ENCODE peak calls at places on chromosomes 2 and 18, in four cellular contexts. One of them, this sample, is unnamed.

GRCh38 chr18:39215920-39216319 is 1650.3 kb upstream of the CELF4 start:
- DNase-seq in A549: no peak
- DNase-seq in astrocyte of the spinal cord: no peak
- DNase-seq in GM23248: no peak
- DNase-seq in this sample: no peak

GRCh38 chr2:201257941-201258665 is 2.2 kb upstream of the CASP8 start:
- DNase-seq in GM23248: peak; percentile 92
- DNase-seq in astrocyte of the spinal cord: peak; percentile 92
- DNase-seq in A549: peak; percentile 86
- DNase-seq in this sample: peak; percentile 9

GRCh38 chr2:53450885-53451284 is 316.7 kb upstream of the CHAC2 start:
- DNase-seq in GM23248: no peak
- DNase-seq in A549: no peak
- DNase-seq in astrocyte of the spinal cord: no peak
- DNase-seq in this sample: no peak

GRCh38 chr2:120915670-120916069 is 180.0 kb downstream of the GLI2 start:
- DNase-seq in GM23248: peak; percentile 9
- DNase-seq in astrocyte of the spinal cord: no peak
- DNase-seq in A549: no peak
- DNase-seq in this sample: no peak

GRCh38 chr2:163800889-163801498 is 65.2 kb upstream of the FIGN start:
- DNase-seq in GM23248: peak; percentile 47
- DNase-seq in A549: no peak
- DNase-seq in astrocyte of the spinal cord: peak; percentile 66
- DNase-seq in this sample: peak; percentile 51

GRCh38 chr2:108355907-108356734 is 21.6 kb upstream of the SULT1C4 start:
- DNase-seq in A549: no peak
- DNase-seq in GM23248: no peak
- DNase-seq in astrocyte of the spinal cord: no peak
- DNase-seq in this sample: no peak

GRCh38 chr2:65358690-65359400 is 73.6 kb downstream of the SPRED2 start:
- DNase-seq in astrocyte of the spinal cord: no peak
- DNase-seq in GM23248: peak; percentile 90
- DNase-seq in A549: no peak
- DNase-seq in this sample: no peak

GRCh38 chr2:57543211-57543610 is 503.4 kb upstream of the VRK2 start:
- DNase-seq in GM23248: no peak
- DNase-seq in astrocyte of the spinal cord: no peak
- DNase-seq in A549: no peak
- DNase-seq in this sample: no peak

GRCh38 chr2:129256642-129257041 is 722.8 kb upstream of the RAB6C start:
- DNase-seq in GM23248: no peak
- DNase-seq in A549: no peak
- DNase-seq in astrocyte of the spinal cord: no peak
- DNase-seq in this sample: no peak

GRCh38 chr2:217095511-217096205 is 235.8 kb upstream of the TNP1 start:
- DNase-seq in astrocyte of the spinal cord: no peak
- DNase-seq in GM23248: no peak
- DNase-seq in A549: no peak
- DNase-seq in this sample: no peak

GRCh38 chr2:10124538-10125045 is 2.1 kb downstream of the RRM2 start:
- DNase-seq in GM23248: peak; percentile 87
- DNase-seq in A549: peak; percentile 84
- DNase-seq in astrocyte of the spinal cord: peak; percentile 78
- DNase-seq in this sample: peak; percentile 77

DNA sequence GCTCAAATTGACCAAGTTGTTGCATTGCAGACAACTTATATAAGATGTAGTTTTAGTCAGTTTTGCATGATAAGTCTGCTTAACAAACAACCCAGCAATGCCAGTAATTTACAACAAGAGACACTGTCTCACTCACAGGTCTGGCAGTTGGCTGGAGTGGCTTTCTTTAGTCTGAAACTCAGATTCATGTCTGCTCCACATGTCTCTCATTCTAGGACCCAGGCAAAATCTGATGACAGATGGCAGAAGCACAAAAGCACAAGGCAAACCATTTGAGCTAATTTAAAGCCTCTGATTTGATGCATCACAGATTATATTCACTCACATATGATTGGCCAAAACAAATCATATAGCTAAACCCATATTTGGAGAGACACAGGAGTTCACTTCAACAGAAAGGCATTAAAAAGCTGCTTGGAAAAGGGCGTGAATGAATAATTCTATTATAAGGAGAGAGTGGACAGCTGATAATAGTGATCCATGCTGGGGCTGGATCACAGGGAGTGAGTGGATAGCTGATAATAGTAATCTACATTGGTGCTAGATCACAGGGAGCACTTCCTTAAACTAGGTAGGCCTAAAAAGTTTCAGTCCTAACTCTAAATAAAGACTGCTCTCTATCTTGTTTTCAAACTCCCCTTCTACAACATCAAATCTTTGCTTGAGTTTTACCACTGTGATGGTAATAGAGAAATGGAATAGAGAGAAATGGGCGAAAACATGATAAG is 593.2 kb upstream of the ZNF804A start:
- DNase-seq in A549: no peak
- DNase-seq in astrocyte of the spinal cord: no peak
- DNase-seq in GM23248: no peak
- DNase-seq in this sample: no peak
- H3K4me3 ChIP-seq in A549: no peak overlapping the region
- H3K4me3 ChIP-seq in astrocyte of the spinal cord: no peak overlapping the region
- H3K4me3 ChIP-seq in GM23248: no peak overlapping the region
- H3K4me3 ChIP-seq in this sample: no peak overlapping the region

GRCh38 chr2:118224888-118225264 is 136.6 kb downstream of the INSIG2 start:
- DNase-seq in A549: no peak
- DNase-seq in GM23248: no peak
- DNase-seq in astrocyte of the spinal cord: no peak
- DNase-seq in this sample: no peak
- H3K4me3 ChIP-seq in A549: no peak overlapping the region
- H3K4me3 ChIP-seq in GM23248: peak overlapping the region; percentile 78
- H3K4me3 ChIP-seq in astrocyte of the spinal cord: no peak overlapping the region
- H3K4me3 ChIP-seq in this sample: no peak overlapping the region

DNA sequence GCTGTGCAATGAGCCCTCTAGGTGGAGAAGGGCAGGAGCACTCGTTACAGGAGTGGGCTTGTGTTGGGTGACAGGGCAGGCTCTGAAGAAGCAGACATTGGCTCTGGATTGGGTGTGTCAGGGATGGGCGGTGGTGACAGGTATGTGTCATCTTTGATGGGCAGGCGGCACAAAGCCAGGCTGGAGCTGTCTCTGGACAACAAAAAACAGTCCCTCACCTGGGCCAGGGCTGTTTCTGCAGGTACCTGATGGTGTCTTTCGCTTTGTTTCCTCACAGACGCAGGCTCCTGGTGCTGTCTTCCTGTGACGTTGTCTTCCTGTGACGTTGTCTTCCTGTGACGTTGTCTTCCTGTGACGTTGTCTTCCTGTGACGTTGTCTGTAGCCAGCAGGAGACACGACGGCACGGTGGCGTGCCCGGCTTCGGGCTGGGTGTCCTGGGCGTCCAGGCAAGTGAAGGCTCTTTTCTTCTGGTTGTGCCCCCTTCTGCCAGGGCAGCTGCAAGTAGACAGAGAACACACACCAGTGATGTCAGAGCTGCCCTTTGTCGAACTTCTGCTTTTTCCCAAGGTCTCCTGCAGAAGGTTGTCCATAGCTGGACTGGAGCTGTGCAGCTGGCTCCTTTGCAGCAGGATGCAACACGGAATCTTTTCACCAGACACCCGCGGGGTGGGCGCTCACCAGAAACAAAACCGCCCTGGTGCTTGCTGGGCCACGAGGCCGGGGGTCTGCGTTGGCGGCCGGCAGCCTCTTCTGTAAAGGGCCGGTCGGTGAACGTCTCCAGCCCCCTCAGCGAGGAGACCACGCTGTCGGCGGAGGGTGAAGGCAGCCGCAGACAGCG is 21.0 kb downstream of the GPR35 start:
- DNase-seq in astrocyte of the spinal cord: no peak
- DNase-seq in A549: no peak
- DNase-seq in GM23248: no peak
- DNase-seq in this sample: no peak
- H3K4me3 ChIP-seq in astrocyte of the spinal cord: no peak overlapping the region
- H3K4me3 ChIP-seq in A549: no peak overlapping the region
- H3K4me3 ChIP-seq in GM23248: no peak overlapping the region
- H3K4me3 ChIP-seq in this sample: no peak overlapping the region

GRCh38 chr2:145755019-145755837 is 1235.3 kb upstream of the ZEB2 start:
- DNase-seq in astrocyte of the spinal cord: no peak
- DNase-seq in GM23248: no peak
- DNase-seq in A549: no peak
- DNase-seq in this sample: no peak

GRCh38 chr2:145760781-145761649 is 1241.1 kb upstream of the ZEB2 start:
- DNase-seq in GM23248: peak; percentile 65
- DNase-seq in A549: peak; percentile 71
- DNase-seq in astrocyte of the spinal cord: peak; percentile 72
- DNase-seq in this sample: no peak

GRCh38 chr2:145764631-145765030 is 1244.7 kb upstream of the ZEB2 start:
- DNase-seq in GM23248: no peak
- DNase-seq in astrocyte of the spinal cord: peak; percentile 10
- DNase-seq in A549: no peak
- DNase-seq in this sample: peak; percentile 78

GRCh38 chr2:145757503-145758290 is 1237.8 kb upstream of the ZEB2 start:
- DNase-seq in A549: no peak
- DNase-seq in astrocyte of the spinal cord: no peak
- DNase-seq in GM23248: no peak
- DNase-seq in this sample: no peak

DNA sequence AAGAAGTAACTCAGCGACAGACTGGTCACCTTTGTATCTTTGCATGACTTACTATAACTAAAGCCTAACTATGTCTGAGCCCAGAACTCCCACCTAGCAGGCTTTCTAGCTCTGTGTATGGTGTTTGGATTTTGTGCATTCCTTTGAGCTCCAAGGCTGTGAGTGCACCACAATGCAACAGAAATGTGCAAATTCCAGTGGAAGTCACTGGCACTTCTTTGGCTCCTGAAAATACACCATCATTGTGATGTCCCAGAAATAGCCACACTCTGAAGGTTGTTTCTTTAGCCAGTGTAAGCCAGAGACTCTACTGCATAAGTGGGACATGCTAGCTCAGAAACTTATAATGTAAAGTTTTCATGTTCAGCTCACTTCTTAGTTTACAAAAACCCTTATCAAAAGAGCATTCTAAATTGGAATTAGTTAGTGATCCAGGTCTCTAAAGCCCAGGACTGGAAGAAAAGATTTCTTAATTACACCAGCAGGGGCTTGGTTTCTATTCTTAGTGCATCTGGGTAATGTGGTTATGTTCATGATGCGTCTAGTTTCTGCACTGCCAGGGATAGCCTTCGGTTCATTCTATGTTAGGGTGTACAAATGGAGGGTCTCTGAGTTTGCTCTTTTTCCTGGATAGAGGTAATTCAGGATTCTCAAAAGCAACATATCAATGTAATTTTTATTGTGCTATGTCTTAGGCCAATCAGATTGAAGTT is 1239.5 kb upstream of the ZEB2 start:
- DNase-seq in astrocyte of the spinal cord: no peak
- DNase-seq in GM23248: no peak
- DNase-seq in A549: no peak
- DNase-seq in this sample: peak; percentile 21
- H3K4me3 ChIP-seq in astrocyte of the spinal cord: no peak overlapping the region
- H3K4me3 ChIP-seq in GM23248: no peak overlapping the region
- H3K4me3 ChIP-seq in A549: no peak overlapping the region
- H3K4me3 ChIP-seq in this sample: no peak overlapping the region

DNA sequence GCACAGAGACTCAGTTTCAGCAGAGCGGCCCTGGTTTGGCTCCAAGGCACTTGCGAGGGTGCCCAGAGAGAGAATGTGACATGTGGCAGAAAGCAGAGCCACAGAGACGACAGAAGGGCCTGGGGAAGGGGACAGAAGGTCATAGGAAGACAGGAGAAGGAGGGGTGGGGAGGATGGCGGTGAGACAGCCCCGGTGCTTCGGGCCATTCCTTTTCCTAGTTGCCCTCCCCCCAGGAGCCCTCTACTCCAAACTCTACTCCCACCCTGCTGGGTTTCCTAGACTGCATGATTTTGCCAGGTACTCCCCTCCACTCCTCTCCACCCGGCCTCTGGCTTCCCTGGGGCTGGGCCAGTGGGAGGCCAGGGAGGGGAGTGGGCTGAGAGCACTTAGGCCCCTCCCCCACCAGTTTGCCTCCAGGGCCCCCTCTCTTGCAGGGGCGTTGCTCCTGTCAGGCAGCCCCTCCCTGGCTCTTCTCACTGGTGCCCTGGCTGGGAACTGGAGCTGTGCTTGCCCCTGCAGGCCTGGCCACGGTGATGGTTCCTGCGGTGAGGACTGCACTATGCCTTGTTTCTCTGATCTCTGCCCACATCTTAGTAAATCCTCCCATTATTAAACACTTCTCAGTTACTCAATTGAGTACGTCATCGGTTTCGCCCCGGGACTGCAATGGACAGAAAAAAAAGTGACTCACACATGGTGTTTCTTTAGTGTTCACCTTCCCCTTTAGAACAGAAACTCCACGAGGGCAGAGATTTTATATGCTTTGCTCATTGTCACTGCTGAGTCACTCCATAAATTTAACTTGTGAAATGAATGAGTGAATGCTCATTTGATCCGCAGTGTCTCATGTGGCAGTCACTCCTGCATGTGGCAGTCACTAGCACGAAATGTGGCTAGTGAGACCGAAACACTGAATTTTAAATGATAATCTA is 58.7 kb upstream of the SP3 start:
- DNase-seq in astrocyte of the spinal cord: peak; percentile 94
- DNase-seq in GM23248: peak; percentile 98
- DNase-seq in A549: peak; percentile 67
- DNase-seq in this sample: peak; percentile 96
- H3K4me3 ChIP-seq in astrocyte of the spinal cord: no peak overlapping the region
- H3K4me3 ChIP-seq in GM23248: peak overlapping the region; percentile 50
- H3K4me3 ChIP-seq in A549: no peak overlapping the region
- H3K4me3 ChIP-seq in this sample: no peak overlapping the region